ENCODE peak calls at places on chromosome 1, in nine cellular contexts. U is erythroblast; B is adrenal gland; M is HL-60; F is posterior cingulate gyrus; H is GDM1; P is M059J; L is caudate nucleus; J is CD8-positive, alpha-beta T cell. S is an unnamed sample.

GRCh38 chr1:227895828-227896685 is 51.7 kb downstream of the WNT9A start:
- DNase-seq in U (no peak), B (peak; percentile 37), M (no peak), F (peak; percentile 54), H (no peak), P (peak; percentile 26), L (no peak), J (no peak), S (peak; percentile 63)

GRCh38 chr1:23727362-23727811 is 15.9 kb upstream of the ELOA start:
- DNase-seq in U (no peak), B (peak; percentile 74), M (peak; percentile 75), F (peak; percentile 30), H (no peak), P (no peak), L (no peak), J (no peak), S (no peak)

GRCh38 chr1:39892611-39893595 is 8.8 kb downstream of the MYCL start:
- DNase-seq in U (peak; percentile 36), B (no peak), M (no peak), F (no peak), H (no peak), P (peak; percentile 79), L (no peak), J (no peak), S (no peak)

GRCh38 chr1:17992800-17993199 is 114.8 kb upstream of the IGSF21 start:
- DNase-seq in U (no peak), B (no peak), M (no peak), F (no peak), H (no peak), P (no peak), L (no peak), J (no peak), S (no peak)

GRCh38 chr1:240667351-240667750 is 55.4 kb upstream of the GREM2 start:
- DNase-seq in U (no peak), B (no peak), M (no peak), F (no peak), H (no peak), P (peak; percentile 26), L (no peak), J (no peak), S (no peak)

GRCh38 chr1:15836772-15837669 is 10.5 kb upstream of the SPEN start:
- DNase-seq in U (peak; percentile 69), B (no peak), M (peak; percentile 68), F (no peak), H (no peak), P (no peak), L (no peak), J (peak; percentile 75), S (peak; percentile 19)

GRCh38 chr1:12447301-12447700 is 170.7 kb downstream of the DHRS3 start:
- DNase-seq in U (no peak), B (no peak), M (no peak), F (no peak), H (no peak), P (peak; percentile 91), L (no peak), J (no peak), S (no peak)

GRCh38 chr1:220235462-220235861 is 36.8 kb downstream of the RAB3GAP2 start:
- DNase-seq in U (no peak), B (no peak), M (no peak), F (no peak), H (no peak), P (peak; percentile 17), L (no peak), J (no peak), S (no peak)